ENCODE peak calls at places on chromosome 14, in ten cellular contexts. R is NCI-H345; U is activated naive CD4-positive, alpha-beta T cell; T is mucosa of gallbladder; I is AML-193; D is posterior cingulate gyrus; Q is nephron progenitor cell; V is NCI-H2107; B is NCI-H1092; M is HuH-7.5. N is an unnamed sample.

GRCh38 chr14:101080922-101081593 is 177.5 kb upstream of the RTL1 start:
- DNase-seq in R (no peak), U (no peak), T (no peak), I (no peak), D (no peak), Q (no peak), V (no peak), B (no peak), M (no peak), N (no peak)

GRCh38 chr14:31962920-31963319 is 114.2 kb upstream of the ARHGAP5 start:
- DNase-seq in R (no peak), U (no peak), T (no peak), I (no peak), D (no peak), Q (no peak), V (no peak), B (no peak), M (no peak), N (no peak)

GRCh38 chr14:81400202-81400678 is at the start of gene STON2:
- DNase-seq in R (peak), U (no peak), T (peak), I (peak), D (no peak), Q (no peak), V (peak), B (peak), M (no peak), N (no peak)

GRCh38 chr14:62168564-62169155 is 406.4 kb downstream of the SNAPC1 start:
- DNase-seq in R (peak), U (no peak), T (no peak), I (no peak), D (no peak), Q (no peak), V (no peak), B (no peak), M (no peak), N (no peak)

GRCh38 chr14:42001436-42001835 is 394.8 kb downstream of the LRFN5 start:
- DNase-seq in R (no peak), U (no peak), T (no peak), I (no peak), D (no peak), Q (no peak), V (no peak), B (no peak), M (no peak), N (no peak)

GRCh38 chr14:63893701-63894458 is 41.1 kb downstream of the SYNE2 start:
- DNase-seq in R (no peak), U (no peak), T (peak), I (no peak), D (no peak), Q (no peak), V (no peak), B (no peak), M (no peak), N (no peak)

GRCh38 chr14:101463566-101464171 is 97.6 kb upstream of the DIO3 start:
- DNase-seq in R (no peak), U (no peak), T (no peak), I (no peak), D (no peak), Q (no peak), V (no peak), B (no peak), M (no peak), N (no peak)

GRCh38 chr14:42214981-42215491 is 608.4 kb downstream of the LRFN5 start:
- DNase-seq in R (no peak), U (no peak), T (no peak), I (no peak), D (no peak), Q (no peak), V (no peak), B (no peak), M (no peak), N (no peak)